ENCODE peak calls at places on chromosome 18, in eight cellular contexts. One of them, this sample, is unnamed.

GRCh38 chr18:35376742-35377695 is at the start of gene ZNF396:
- DNase-seq in stimulated activated naive B cell treated with anti-CD40 and anti-IgM and Interleukin-4, amounts not matched to agents 10 μg/mL and 1 μg/mL and 100 μg/mL, for 72 hours: peak
- DNase-seq in GM13976: peak
- DNase-seq in anterior cingulate cortex: peak
- DNase-seq in HL-60: peak
- DNase-seq in stimulated activated CD8-positive, alpha-beta memory T cell treated with anti-CD3 and anti-CD28 coated beads, Interleukin-4, amount 100 ng/mL, for 1 hour: peak
- DNase-seq in substantia nigra: peak
- DNase-seq in NCI-H774: peak
- DNase-seq in this sample: peak

GRCh38 chr18:48934708-48935432 is 15.9 kb downstream of the SMAD7 start:
- DNase-seq in HL-60: peak
- DNase-seq in stimulated activated CD8-positive, alpha-beta memory T cell treated with anti-CD3 and anti-CD28 coated beads, Interleukin-4, amount 100 ng/mL, for 1 hour: no peak
- DNase-seq in anterior cingulate cortex: no peak
- DNase-seq in GM13976: peak
- DNase-seq in stimulated activated naive B cell treated with anti-CD40 and anti-IgM and Interleukin-4, amounts not matched to agents 10 μg/mL and 1 μg/mL and 100 μg/mL, for 72 hours: no peak
- DNase-seq in NCI-H774: no peak
- DNase-seq in substantia nigra: no peak
- DNase-seq in this sample: no peak

GRCh38 chr18:26792661-26793060 is 72.8 kb downstream of the AQP4 start:
- DNase-seq in stimulated activated naive B cell treated with anti-CD40 and anti-IgM and Interleukin-4, amounts not matched to agents 10 μg/mL and 1 μg/mL and 100 μg/mL, for 72 hours: no peak
- DNase-seq in substantia nigra: no peak
- DNase-seq in GM13976: no peak
- DNase-seq in NCI-H774: no peak
- DNase-seq in anterior cingulate cortex: no peak
- DNase-seq in stimulated activated CD8-positive, alpha-beta memory T cell treated with anti-CD3 and anti-CD28 coated beads, Interleukin-4, amount 100 ng/mL, for 1 hour: no peak
- DNase-seq in HL-60: no peak
- DNase-seq in this sample: peak

GRCh38 chr18:44871771-44872170 is 191.1 kb downstream of the SETBP1 start:
- DNase-seq in stimulated activated naive B cell treated with anti-CD40 and anti-IgM and Interleukin-4, amounts not matched to agents 10 μg/mL and 1 μg/mL and 100 μg/mL, for 72 hours: no peak
- DNase-seq in NCI-H774: no peak
- DNase-seq in GM13976: no peak
- DNase-seq in HL-60: no peak
- DNase-seq in anterior cingulate cortex: no peak
- DNase-seq in stimulated activated CD8-positive, alpha-beta memory T cell treated with anti-CD3 and anti-CD28 coated beads, Interleukin-4, amount 100 ng/mL, for 1 hour: no peak
- DNase-seq in substantia nigra: no peak
- DNase-seq in this sample: no peak

GRCh38 chr18:6819332-6819731 is 89.8 kb downstream of the ARHGAP28 start:
- DNase-seq in stimulated activated naive B cell treated with anti-CD40 and anti-IgM and Interleukin-4, amounts not matched to agents 10 μg/mL and 1 μg/mL and 100 μg/mL, for 72 hours: no peak
- DNase-seq in GM13976: no peak
- DNase-seq in HL-60: no peak
- DNase-seq in substantia nigra: no peak
- DNase-seq in NCI-H774: no peak
- DNase-seq in anterior cingulate cortex: no peak
- DNase-seq in stimulated activated CD8-positive, alpha-beta memory T cell treated with anti-CD3 and anti-CD28 coated beads, Interleukin-4, amount 100 ng/mL, for 1 hour: no peak
- DNase-seq in this sample: peak

GRCh38 chr18:79203017-79203605 is 133.9 kb downstream of the ATP9B start:
- DNase-seq in stimulated activated CD8-positive, alpha-beta memory T cell treated with anti-CD3 and anti-CD28 coated beads, Interleukin-4, amount 100 ng/mL, for 1 hour: no peak
- DNase-seq in GM13976: no peak
- DNase-seq in stimulated activated naive B cell treated with anti-CD40 and anti-IgM and Interleukin-4, amounts not matched to agents 10 μg/mL and 1 μg/mL and 100 μg/mL, for 72 hours: no peak
- DNase-seq in HL-60: no peak
- DNase-seq in NCI-H774: no peak
- DNase-seq in substantia nigra: no peak
- DNase-seq in anterior cingulate cortex: no peak
- DNase-seq in this sample: no peak

GRCh38 chr18:3983351-3983969 is 471.6 kb downstream of the DLGAP1 start:
- DNase-seq in GM13976: no peak
- DNase-seq in HL-60: no peak
- DNase-seq in anterior cingulate cortex: no peak
- DNase-seq in stimulated activated naive B cell treated with anti-CD40 and anti-IgM and Interleukin-4, amounts not matched to agents 10 μg/mL and 1 μg/mL and 100 μg/mL, for 72 hours: no peak
- DNase-seq in NCI-H774: no peak
- DNase-seq in substantia nigra: no peak
- DNase-seq in stimulated activated CD8-positive, alpha-beta memory T cell treated with anti-CD3 and anti-CD28 coated beads, Interleukin-4, amount 100 ng/mL, for 1 hour: no peak
- DNase-seq in this sample: no peak

GRCh38 chr18:45291616-45292612 is 323.4 kb upstream of the SLC14A2 start:
- DNase-seq in substantia nigra: no peak
- DNase-seq in NCI-H774: peak
- DNase-seq in stimulated activated CD8-positive, alpha-beta memory T cell treated with anti-CD3 and anti-CD28 coated beads, Interleukin-4, amount 100 ng/mL, for 1 hour: no peak
- DNase-seq in stimulated activated naive B cell treated with anti-CD40 and anti-IgM and Interleukin-4, amounts not matched to agents 10 μg/mL and 1 μg/mL and 100 μg/mL, for 72 hours: no peak
- DNase-seq in GM13976: no peak
- DNase-seq in HL-60: no peak
- DNase-seq in anterior cingulate cortex: no peak
- DNase-seq in this sample: no peak

GRCh38 chr18:63320041-63320689 is 596 bp upstream of the BCL2 start:
- DNase-seq in stimulated activated naive B cell treated with anti-CD40 and anti-IgM and Interleukin-4, amounts not matched to agents 10 μg/mL and 1 μg/mL and 100 μg/mL, for 72 hours: peak
- DNase-seq in NCI-H774: peak
- DNase-seq in GM13976: peak
- DNase-seq in HL-60: peak
- DNase-seq in stimulated activated CD8-positive, alpha-beta memory T cell treated with anti-CD3 and anti-CD28 coated beads, Interleukin-4, amount 100 ng/mL, for 1 hour: peak
- DNase-seq in anterior cingulate cortex: peak
- DNase-seq in substantia nigra: peak
- DNase-seq in this sample: peak

GRCh38 chr18:48939368-48940097 is 11.2 kb downstream of the SMAD7 start:
- DNase-seq in substantia nigra: no peak
- DNase-seq in HL-60: peak
- DNase-seq in GM13976: no peak
- DNase-seq in stimulated activated CD8-positive, alpha-beta memory T cell treated with anti-CD3 and anti-CD28 coated beads, Interleukin-4, amount 100 ng/mL, for 1 hour: no peak
- DNase-seq in NCI-H774: no peak
- DNase-seq in anterior cingulate cortex: peak
- DNase-seq in stimulated activated naive B cell treated with anti-CD40 and anti-IgM and Interleukin-4, amounts not matched to agents 10 μg/mL and 1 μg/mL and 100 μg/mL, for 72 hours: no peak
- DNase-seq in this sample: no peak